ENCODE peak calls at places on chromosome 22, in seven cellular contexts. Q, J, U, F, B, S and I are unnamed samples.

GRCh38 chr22:49503896-49504521 is 323.7 kb downstream of the BRD1 start:
- DNase-seq in Q (no peak), J (no peak), U (peak), F (no peak), B (no peak), S (no peak), I (no peak)

GRCh38 chr22:32745251-32745995 is 56.1 kb upstream of the TIMP3 start:
- DNase-seq in Q (peak), J (no peak), U (peak), F (peak), B (no peak), S (peak), I (peak)

GRCh38 chr22:37464181-37464580 is 22.0 kb downstream of the MFNG start:
- DNase-seq in Q (no peak), J (no peak), U (no peak), F (no peak), B (no peak), S (no peak), I (no peak)

GRCh38 chr22:25282671-25283561 is 63.5 kb downstream of the CRYBB2 start:
- DNase-seq in Q (no peak), J (no peak), U (peak), F (no peak), B (no peak), S (peak), I (no peak)

GRCh38 chr22:23695748-23696325 is 5.0 kb downstream of the RGL4 start:
- DNase-seq in Q (no peak), J (no peak), U (no peak), F (no peak), B (no peak), S (no peak), I (no peak)

GRCh38 chr22:45335021-45335818 is 25.5 kb downstream of the FAM118A start:
- DNase-seq in Q (no peak), J (no peak), U (peak), F (no peak), B (no peak), S (peak), I (no peak)

GRCh38 chr22:23700706-23701105 is 9.9 kb downstream of the RGL4 start:
- DNase-seq in Q (no peak), J (no peak), U (no peak), F (no peak), B (no peak), S (no peak), I (no peak)

GRCh38 chr22:50603511-50604255 is 3.1 kb downstream of the MAPK8IP2 start:
- DNase-seq in Q (no peak), J (no peak), U (peak), F (no peak), B (no peak), S (no peak), I (no peak)

GRCh38 chr22:26466196-26466595 is 17.4 kb downstream of the HPS4 start:
- DNase-seq in Q (no peak), J (no peak), U (no peak), F (no peak), B (no peak), S (no peak), I (no peak)

GRCh38 chr22:20807315-20807752 is 33.4 kb downstream of the SERPIND1 start:
- DNase-seq in Q (no peak), J (no peak), U (no peak), F (peak), B (no peak), S (peak), I (no peak)

GRCh38 chr22:29149841-29150555 is 55.7 kb upstream of the EMID1 start:
- DNase-seq in Q (no peak), J (no peak), U (peak), F (no peak), B (no peak), S (no peak), I (no peak)

GRCh38 chr22:19783531-19784395 is 23.2 kb downstream of the TBX1 start:
- DNase-seq in Q (no peak), J (no peak), U (no peak), F (no peak), B (no peak), S (no peak), I (no peak)

GRCh38 chr22:39233736-39234120 is 11.1 kb downstream of the PDGFB start:
- DNase-seq in Q (no peak), J (no peak), U (no peak), F (no peak), B (no peak), S (peak), I (no peak)

GRCh38 chr22:47192651-47193437 is 430.4 kb downstream of the TBC1D22A start:
- DNase-seq in Q (no peak), J (no peak), U (peak), F (no peak), B (no peak), S (peak), I (no peak)

GRCh38 chr22:38735465-38736256 is 20.1 kb downstream of the SUN2 start:
- DNase-seq in Q (no peak), J (no peak), U (no peak), F (no peak), B (no peak), S (no peak), I (no peak)

GRCh38 chr22:50470491-50470890 is 4.3 kb downstream of the SBF1 start:
- DNase-seq in Q (no peak), J (no peak), U (no peak), F (no peak), B (no peak), S (no peak), I (no peak)

GRCh38 chr22:42282943-42283287 is 12.5 kb upstream of the TCF20 start:
- DNase-seq in Q (no peak), J (no peak), U (no peak), F (no peak), B (no peak), S (no peak), I (no peak)

GRCh38 chr22:31049815-31050420 is 31.2 kb upstream of the SMTN start:
- DNase-seq in Q (no peak), J (no peak), U (no peak), F (no peak), B (no peak), S (no peak), I (no peak)

GRCh38 chr22:21443057-21443734 is 24.0 kb upstream of the TMEM191C start:
- DNase-seq in Q (peak), J (no peak), U (peak), F (no peak), B (no peak), S (no peak), I (no peak)

GRCh38 chr22:34798605-34799004 is 267.4 kb upstream of the ISX start:
- DNase-seq in Q (no peak), J (no peak), U (no peak), F (no peak), B (no peak), S (no peak), I (no peak)

GRCh38 chr22:39519681-39520053 is 695 bp upstream of the ATF4 start:
- DNase-seq in Q (no peak), J (no peak), U (no peak), F (no peak), B (peak), S (no peak), I (no peak)

GRCh38 chr22:20653795-20654342 is 120.0 kb upstream of the SERPIND1 start:
- DNase-seq in Q (no peak), J (no peak), U (no peak), F (no peak), B (no peak), S (no peak), I (no peak)

GRCh38 chr22:43828711-43829447 is 16.8 kb upstream of the EFCAB6 start:
- DNase-seq in Q (peak), J (no peak), U (peak), F (no peak), B (no peak), S (peak), I (no peak)

GRCh38 chr22:21628386-21629261 is 1.2 kb downstream of the YDJC start:
- DNase-seq in Q (no peak), J (no peak), U (no peak), F (no peak), B (no peak), S (no peak), I (no peak)

GRCh38 chr22:20009582-20010306 is 6.9 kb downstream of the ARVCF start:
- DNase-seq in Q (no peak), J (no peak), U (peak), F (no peak), B (no peak), S (no peak), I (no peak)

GRCh38 chr22:22201185-22201924 is 43.2 kb upstream of the VPREB1 start:
- DNase-seq in Q (no peak), J (peak), U (peak), F (no peak), B (no peak), S (peak), I (no peak)

GRCh38 chr22:48568736-48569330 is 1258.8 kb downstream of the BRD1 start:
- DNase-seq in Q (no peak), J (no peak), U (no peak), F (no peak), B (peak), S (no peak), I (no peak)

GRCh38 chr22:45511847-45512261 is 9.2 kb downstream of the FBLN1 start:
- DNase-seq in Q (peak), J (no peak), U (no peak), F (no peak), B (no peak), S (peak), I (no peak)